ENCODE peak calls at places on chromosomes 13 and 19, in four cellular contexts. L, Y, K and D are unnamed samples.

GRCh38 chr13:50124536-50125305 is 109.5 kb downstream of the KCNRG start:
- DNase-seq in L (no peak), Y (peak; percentile 87), K (no peak), D (peak; percentile 37)

GRCh38 chr13:110538632-110539031 is 22.9 kb downstream of the RAB20 start:
- DNase-seq in L (no peak), Y (no peak), K (no peak), D (no peak)

GRCh38 chr19:41821003-41821735 is 23.3 kb downstream of the LYPD4 start:
- DNase-seq in L (peak; percentile 57), Y (peak; percentile 50), K (peak; percentile 12), D (peak; percentile 69)

GRCh38 chr13:109715902-109716301 is 70.5 kb downstream of the IRS2 start:
- DNase-seq in L (no peak), Y (no peak), K (no peak), D (no peak)

GRCh38 chr19:50759886-50760285 is 10.4 kb upstream of the GPR32 start:
- DNase-seq in L (peak; percentile 69), Y (no peak), K (no peak), D (peak; percentile 47)

GRCh38 chr19:21434967-21435544 is 38.1 kb downstream of the ZNF493 start:
- DNase-seq in L (no peak), Y (no peak), K (no peak), D (no peak)

GRCh38 chr19:4878491-4878968 is 11.1 kb upstream of the PLIN3 start:
- DNase-seq in L (no peak), Y (peak; percentile 60), K (no peak), D (no peak)

GRCh38 chr19:44668985-44669764 is 2.1 kb upstream of the CEACAM19 start:
- DNase-seq in L (no peak), Y (no peak), K (no peak), D (no peak)

GRCh38 chr19:46573679-46574522 is 27.2 kb upstream of the CALM3 start:
- DNase-seq in L (no peak), Y (no peak), K (no peak), D (no peak)

GRCh38 chr13:48505597-48506091 is 27.2 kb downstream of the RCBTB2 start:
- DNase-seq in L (no peak), Y (no peak), K (peak; percentile 93), D (no peak)

GRCh38 chr13:41224113-41225110 is 30.0 kb upstream of the KBTBD7 start:
- DNase-seq in L (no peak), Y (no peak), K (no peak), D (no peak)

GRCh38 chr13:60220072-60220471 is 56.3 kb upstream of the DIAPH3 start:
- DNase-seq in L (no peak), Y (no peak), K (no peak), D (peak; percentile 31)

GRCh38 chr13:46749951-46750350 is 47.0 kb downstream of the ESD start:
- DNase-seq in L (no peak), Y (no peak), K (no peak), D (no peak)

GRCh38 chr13:51643882-51644281 is 59.6 kb downstream of the WDFY2 start:
- DNase-seq in L (peak; percentile 68), Y (no peak), K (no peak), D (no peak)

GRCh38 chr19:7870571-7871279 is 3.5 kb downstream of the PRR36 start:
- DNase-seq in L (peak; percentile 95), Y (peak; percentile 87), K (no peak), D (peak; percentile 79)

GRCh38 chr13:30705672-30706071 is 29.7 kb upstream of the ALOX5AP start:
- DNase-seq in L (no peak), Y (no peak), K (no peak), D (no peak)

GRCh38 chr19:16920816-16921529 is 32.2 kb downstream of the F2RL3 start:
- DNase-seq in L (peak; percentile 42), Y (no peak), K (no peak), D (peak; percentile 90)

GRCh38 chr13:97567510-97568243 is 133.7 kb downstream of the RAP2A start:
- DNase-seq in L (peak; percentile 40), Y (no peak), K (peak; percentile 37), D (no peak)

GRCh38 chr13:98144501-98145350 is 1.8 kb downstream of the FARP1 start:
- DNase-seq in L (peak; percentile 8), Y (no peak), K (no peak), D (no peak)

GRCh38 chr19:13958043-13958442 is 5.7 kb downstream of the DCAF15 start:
- DNase-seq in L (no peak), Y (no peak), K (no peak), D (peak; percentile 83)

DNA sequence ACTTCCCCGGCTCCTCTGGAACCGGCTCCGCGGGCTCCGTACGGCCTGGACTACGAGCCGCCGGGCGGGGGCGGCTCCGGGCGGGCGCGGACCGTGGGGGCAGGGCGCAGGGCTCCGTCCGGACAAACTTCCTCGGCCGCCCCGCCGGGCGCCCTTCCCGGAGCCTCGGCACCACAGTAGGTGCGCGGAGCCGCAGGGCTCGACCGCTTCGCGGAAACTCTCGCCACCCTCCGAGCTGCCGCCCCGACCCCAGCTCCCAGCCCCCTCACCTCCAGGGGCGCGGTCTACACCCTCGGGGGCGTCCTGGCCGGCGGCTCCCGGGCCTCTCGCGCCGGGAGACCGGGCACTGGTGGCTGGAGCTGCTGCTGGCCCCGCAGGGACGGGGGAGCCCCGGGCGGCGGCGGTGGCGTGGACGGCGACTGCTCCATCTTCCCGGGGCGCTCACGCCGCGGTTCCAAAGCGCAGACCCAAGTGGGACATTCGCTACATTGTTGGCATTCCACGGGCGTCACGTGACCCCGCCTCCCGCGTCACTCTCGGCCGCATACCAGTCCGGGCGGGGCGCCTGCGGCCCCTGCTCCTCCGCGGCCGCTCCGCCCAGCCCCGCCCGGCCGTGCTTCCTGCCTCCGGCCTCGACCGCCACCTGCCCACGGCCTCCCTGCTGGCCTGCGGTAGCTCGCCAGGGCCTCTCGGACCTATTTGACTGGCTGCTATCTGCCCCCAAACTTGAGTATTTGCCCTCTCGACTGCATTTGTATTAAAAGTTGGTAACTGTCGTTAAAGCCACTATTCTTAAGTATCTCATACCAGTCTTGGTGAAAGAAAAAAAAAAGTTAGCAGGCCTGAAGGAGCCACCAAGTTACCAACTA is at the start of gene LATS2:
- DNase-seq in L (peak; percentile 82), Y (peak; percentile 96), K (peak; percentile 33), D (peak; percentile 88)
- TF ChIP-seq MAX in L (peak; percentile 80), Y (peak; percentile 84), K (peak; percentile 40), D (peak; percentile 49)

GRCh38 chr13:102250448-102250847 is 151.4 kb downstream of the FGF14 start:
- DNase-seq in L (no peak), Y (no peak), K (no peak), D (no peak)

GRCh38 chr13:102240110-102240509 is 161.7 kb downstream of the FGF14 start:
- DNase-seq in L (no peak), Y (no peak), K (no peak), D (no peak)

GRCh38 chr13:102244617-102245227 is 157.1 kb downstream of the FGF14 start:
- DNase-seq in L (no peak), Y (no peak), K (no peak), D (no peak)
- TF ChIP-seq EGR1 in L (no peak), Y (no peak), K (no peak), D (no peak)

DNA sequence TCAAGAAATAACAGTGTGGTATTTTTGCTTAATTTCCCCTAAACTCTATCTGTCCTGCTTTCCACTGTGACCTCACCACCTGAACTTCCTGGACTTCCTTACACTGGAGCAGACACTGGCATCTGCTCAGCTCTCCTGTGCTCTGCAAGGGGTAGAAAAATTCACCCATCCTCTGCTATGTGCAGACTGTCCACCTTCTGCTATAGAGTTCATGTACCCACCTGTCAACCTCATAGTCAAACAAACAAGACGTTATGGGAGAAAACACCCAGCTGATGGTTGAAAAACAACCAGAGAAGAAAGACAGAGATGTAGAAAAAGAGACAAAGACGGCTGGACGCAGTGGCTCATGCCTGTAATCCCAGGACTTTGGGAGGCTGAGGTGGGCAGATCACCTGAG is 12.2 kb downstream of the LAIR1 start:
- DNase-seq in L (no peak), Y (no peak), K (no peak), D (no peak)
- H3K9ac ChIP-seq in L (no peak overlapping the region), Y (no peak overlapping the region), K (no peak overlapping the region), D (no peak overlapping the region)

GRCh38 chr19:3834349-3835054 is 34.3 kb downstream of the ZFR2 start:
- DNase-seq in L (no peak), Y (no peak), K (no peak), D (no peak)

GRCh38 chr19:3833578-3834348 is 35.1 kb downstream of the ZFR2 start:
- DNase-seq in L (no peak), Y (no peak), K (no peak), D (no peak)

GRCh38 chr19:3832001-3832400 is 36.8 kb downstream of the ZFR2 start:
- DNase-seq in L (no peak), Y (no peak), K (no peak), D (no peak)

GRCh38 chr19:3831601-3832000 is 37.2 kb downstream of the ZFR2 start:
- DNase-seq in L (no peak), Y (no peak), K (no peak), D (no peak)

DNA sequence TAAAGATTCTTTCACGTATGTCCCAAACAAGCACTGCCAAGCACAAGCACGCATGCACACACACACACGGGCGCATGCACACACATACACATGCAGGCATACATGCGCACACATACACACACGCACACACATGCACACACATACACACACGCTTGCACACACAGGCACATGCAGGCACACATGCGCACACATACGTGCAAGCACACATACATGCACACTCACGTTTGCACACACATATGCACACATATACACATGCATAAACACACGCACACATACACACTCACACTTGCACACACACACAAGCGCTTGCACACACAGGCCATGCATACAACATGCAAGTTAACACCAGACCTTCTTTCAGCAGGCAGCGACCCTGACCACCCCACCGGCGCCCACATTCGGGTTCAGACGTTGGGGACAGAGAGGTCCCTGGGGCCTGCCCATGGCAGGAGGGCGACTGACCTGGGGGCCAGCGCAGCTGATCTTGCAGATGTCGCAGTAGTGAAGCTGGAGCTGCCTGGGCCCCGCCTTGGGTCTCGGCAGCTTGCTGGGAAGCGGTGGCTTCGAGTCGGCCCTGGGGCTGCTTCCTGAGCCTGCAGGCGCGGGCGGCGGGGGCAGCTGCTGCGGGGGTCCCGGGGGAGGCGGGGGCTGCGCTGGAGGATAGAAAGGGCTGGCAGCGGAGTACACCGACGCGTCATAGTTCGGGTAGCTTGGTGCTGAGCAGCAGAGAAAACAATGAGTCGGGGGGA is 37.8 kb downstream of the ZFR2 start:
- DNase-seq in L (no peak), Y (no peak), K (no peak), D (no peak)
- TF ChIP-seq MAX in L (no peak), Y (no peak), K (no peak), D (no peak)